ENCODE peak calls at places on chromosomes 1 and 21, in nine cellular contexts. One of them, this sample, is unnamed.

GRCh38 chr1:222171005-222171404 is 376.9 kb downstream of the HHIPL2 start:
- DNase-seq in tibial artery: no peak
- DNase-seq in ovary: no peak
- DNase-seq in fibroblast of pulmonary artery: peak
- DNase-seq in ascending aorta: no peak
- DNase-seq in epithelial cell of esophagus: peak
- DNase-seq in astrocyte of the cerebellum: peak
- DNase-seq in cardiac muscle cell: peak
- DNase-seq in tibial nerve: no peak
- DNase-seq in this sample: peak

GRCh38 chr1:86233406-86233805 is 76.8 kb upstream of the COL24A1 start:
- DNase-seq in epithelial cell of esophagus: no peak
- DNase-seq in ovary: no peak
- DNase-seq in tibial artery: no peak
- DNase-seq in tibial nerve: no peak
- DNase-seq in astrocyte of the cerebellum: no peak
- DNase-seq in fibroblast of pulmonary artery: no peak
- DNase-seq in cardiac muscle cell: no peak
- DNase-seq in ascending aorta: no peak
- DNase-seq in this sample: no peak

GRCh38 chr1:69513621-69514020 is 54.1 kb upstream of the LRRC7 start:
- DNase-seq in tibial nerve: no peak
- DNase-seq in epithelial cell of esophagus: peak
- DNase-seq in cardiac muscle cell: peak
- DNase-seq in ascending aorta: no peak
- DNase-seq in fibroblast of pulmonary artery: peak
- DNase-seq in astrocyte of the cerebellum: no peak
- DNase-seq in tibial artery: no peak
- DNase-seq in ovary: no peak
- DNase-seq in this sample: peak

GRCh38 chr1:164755674-164756073 is 196.7 kb downstream of the PBX1 start:
- DNase-seq in ovary: no peak
- DNase-seq in tibial nerve: no peak
- DNase-seq in epithelial cell of esophagus: no peak
- DNase-seq in astrocyte of the cerebellum: no peak
- DNase-seq in ascending aorta: no peak
- DNase-seq in fibroblast of pulmonary artery: no peak
- DNase-seq in tibial artery: no peak
- DNase-seq in cardiac muscle cell: no peak
- DNase-seq in this sample: no peak

GRCh38 chr1:46543761-46544560 is 7.5 kb downstream of the KNCN start:
- DNase-seq in ascending aorta: no peak
- DNase-seq in tibial nerve: no peak
- DNase-seq in tibial artery: no peak
- DNase-seq in ovary: no peak
- DNase-seq in fibroblast of pulmonary artery: no peak
- DNase-seq in epithelial cell of esophagus: no peak
- DNase-seq in cardiac muscle cell: no peak
- DNase-seq in astrocyte of the cerebellum: no peak
- DNase-seq in this sample: no peak

GRCh38 chr1:41639332-41639936 is 155.0 kb upstream of the EDN2 start:
- DNase-seq in ovary: no peak
- DNase-seq in tibial artery: no peak
- DNase-seq in tibial nerve: no peak
- DNase-seq in fibroblast of pulmonary artery: peak
- DNase-seq in ascending aorta: peak
- DNase-seq in epithelial cell of esophagus: peak
- DNase-seq in astrocyte of the cerebellum: peak
- DNase-seq in cardiac muscle cell: peak
- DNase-seq in this sample: peak

GRCh38 chr21:34526618-34527290 is 14.7 kb upstream of the KCNE1 start:
- DNase-seq in tibial artery: peak
- DNase-seq in astrocyte of the cerebellum: peak
- DNase-seq in ovary: peak
- DNase-seq in fibroblast of pulmonary artery: peak
- DNase-seq in ascending aorta: peak
- DNase-seq in cardiac muscle cell: peak
- DNase-seq in epithelial cell of esophagus: peak
- DNase-seq in tibial nerve: peak
- DNase-seq in this sample: peak

GRCh38 chr1:111127923-111128643 is 11.8 kb downstream of the DRAM2 start:
- DNase-seq in astrocyte of the cerebellum: no peak
- DNase-seq in epithelial cell of esophagus: no peak
- DNase-seq in ovary: no peak
- DNase-seq in tibial artery: no peak
- DNase-seq in tibial nerve: no peak
- DNase-seq in cardiac muscle cell: no peak
- DNase-seq in fibroblast of pulmonary artery: no peak
- DNase-seq in ascending aorta: no peak
- DNase-seq in this sample: no peak

GRCh38 chr21:33674226-33674625 is 31.9 kb downstream of the ITSN1 start:
- DNase-seq in fibroblast of pulmonary artery: no peak
- DNase-seq in cardiac muscle cell: no peak
- DNase-seq in tibial nerve: no peak
- DNase-seq in astrocyte of the cerebellum: no peak
- DNase-seq in ascending aorta: no peak
- DNase-seq in tibial artery: no peak
- DNase-seq in epithelial cell of esophagus: no peak
- DNase-seq in ovary: no peak
- DNase-seq in this sample: no peak

GRCh38 chr21:45555557-45556301 is 13.5 kb upstream of the SLC19A1 start:
- DNase-seq in ovary: peak
- DNase-seq in fibroblast of pulmonary artery: peak
- DNase-seq in tibial nerve: peak
- DNase-seq in ascending aorta: peak
- DNase-seq in epithelial cell of esophagus: peak
- DNase-seq in astrocyte of the cerebellum: peak
- DNase-seq in cardiac muscle cell: peak
- DNase-seq in tibial artery: peak
- DNase-seq in this sample: peak

GRCh38 chr1:74468982-74469603 is 43.3 kb downstream of the LRRC53 start:
- DNase-seq in cardiac muscle cell: peak
- DNase-seq in astrocyte of the cerebellum: peak
- DNase-seq in tibial nerve: no peak
- DNase-seq in ovary: no peak
- DNase-seq in ascending aorta: no peak
- DNase-seq in epithelial cell of esophagus: peak
- DNase-seq in fibroblast of pulmonary artery: peak
- DNase-seq in tibial artery: no peak
- DNase-seq in this sample: peak

GRCh38 chr1:35544976-35545375 is 12.2 kb downstream of the KIAA0319L start:
- DNase-seq in tibial artery: no peak
- DNase-seq in tibial nerve: no peak
- DNase-seq in ascending aorta: no peak
- DNase-seq in cardiac muscle cell: peak
- DNase-seq in astrocyte of the cerebellum: no peak
- DNase-seq in ovary: no peak
- DNase-seq in fibroblast of pulmonary artery: peak
- DNase-seq in epithelial cell of esophagus: peak
- DNase-seq in this sample: peak

GRCh38 chr1:202274611-202275010 is 67.1 kb downstream of the UBE2T start:
- DNase-seq in ovary: no peak
- DNase-seq in fibroblast of pulmonary artery: peak
- DNase-seq in astrocyte of the cerebellum: no peak
- DNase-seq in cardiac muscle cell: peak
- DNase-seq in epithelial cell of esophagus: peak
- DNase-seq in tibial nerve: no peak
- DNase-seq in ascending aorta: peak
- DNase-seq in tibial artery: peak
- DNase-seq in this sample: peak

DNA sequence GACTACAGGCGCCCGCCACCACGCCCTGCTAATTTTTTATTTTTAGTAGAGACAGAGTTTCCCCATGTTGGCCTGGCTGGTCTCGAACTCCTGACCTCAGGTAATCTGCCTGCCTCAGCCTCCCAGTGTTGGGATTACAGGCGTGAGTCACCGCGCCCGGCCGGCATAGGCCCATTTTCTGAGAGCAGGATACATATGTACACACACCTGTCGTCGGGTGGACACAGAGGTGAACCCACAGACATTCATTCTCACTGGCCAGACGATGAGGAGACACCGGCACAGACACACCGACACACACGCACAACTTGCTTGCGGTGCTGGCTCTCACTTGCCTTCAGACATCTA is 664 bp downstream of the PTCH2 start:
- DNase-seq in tibial artery: no peak
- DNase-seq in ovary: no peak
- DNase-seq in fibroblast of pulmonary artery: no peak
- DNase-seq in ascending aorta: no peak
- DNase-seq in epithelial cell of esophagus: no peak
- DNase-seq in tibial nerve: no peak
- DNase-seq in astrocyte of the cerebellum: no peak
- DNase-seq in cardiac muscle cell: no peak
- DNase-seq in this sample: no peak
- H3K4me3 ChIP-seq in tibial artery: peak
- H3K4me3 ChIP-seq in ovary: peak
- H3K4me3 ChIP-seq in fibroblast of pulmonary artery: peak
- H3K4me3 ChIP-seq in ascending aorta: peak
- H3K4me3 ChIP-seq in epithelial cell of esophagus: peak
- H3K4me3 ChIP-seq in tibial nerve: peak
- H3K4me3 ChIP-seq in astrocyte of the cerebellum: peak
- H3K4me3 ChIP-seq in cardiac muscle cell: peak
- H3K4me3 ChIP-seq in this sample: peak

DNA sequence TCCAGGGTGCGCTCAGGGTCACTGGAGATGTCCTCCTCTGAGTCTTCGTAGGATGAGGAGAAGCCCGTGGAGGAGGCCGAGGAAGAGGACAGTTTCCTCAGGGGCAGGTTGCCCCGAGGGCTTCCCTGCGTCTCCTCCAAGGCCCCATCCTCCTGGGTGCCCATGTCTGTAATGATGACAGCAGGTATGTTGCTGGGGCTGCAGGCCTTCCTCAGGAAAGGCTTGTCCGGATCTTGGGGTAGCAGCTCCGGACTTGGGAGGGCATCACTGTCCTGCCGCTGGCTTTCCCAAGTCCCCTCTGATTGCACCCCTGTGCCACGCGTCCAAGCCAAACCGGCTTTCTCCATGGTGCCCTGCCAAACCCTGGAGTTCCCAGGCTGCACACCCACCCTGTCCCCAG is 3.5 kb downstream of the ITPKB start:
- DNase-seq in fibroblast of pulmonary artery: no peak
- DNase-seq in epithelial cell of esophagus: no peak
- DNase-seq in tibial nerve: no peak
- DNase-seq in ovary: no peak
- DNase-seq in tibial artery: no peak
- DNase-seq in cardiac muscle cell: no peak
- DNase-seq in astrocyte of the cerebellum: no peak
- DNase-seq in ascending aorta: no peak
- DNase-seq in this sample: no peak
- H3K4me3 ChIP-seq in fibroblast of pulmonary artery: no peak
- H3K4me3 ChIP-seq in epithelial cell of esophagus: no peak
- H3K4me3 ChIP-seq in tibial nerve: peak
- H3K4me3 ChIP-seq in ovary: peak
- H3K4me3 ChIP-seq in tibial artery: peak
- H3K4me3 ChIP-seq in cardiac muscle cell: no peak
- H3K4me3 ChIP-seq in astrocyte of the cerebellum: peak
- H3K4me3 ChIP-seq in ascending aorta: peak
- H3K4me3 ChIP-seq in this sample: no peak

GRCh38 chr1:117670996-117671780 is 65.3 kb downstream of the TENT5C start:
- DNase-seq in tibial artery: no peak
- DNase-seq in tibial nerve: no peak
- DNase-seq in ovary: no peak
- DNase-seq in cardiac muscle cell: no peak
- DNase-seq in fibroblast of pulmonary artery: no peak
- DNase-seq in astrocyte of the cerebellum: no peak
- DNase-seq in epithelial cell of esophagus: no peak
- DNase-seq in ascending aorta: no peak
- DNase-seq in this sample: no peak
- H3K4me3 ChIP-seq in tibial artery: no peak
- H3K4me3 ChIP-seq in tibial nerve: no peak
- H3K4me3 ChIP-seq in ovary: no peak
- H3K4me3 ChIP-seq in cardiac muscle cell: no peak
- H3K4me3 ChIP-seq in fibroblast of pulmonary artery: no peak
- H3K4me3 ChIP-seq in astrocyte of the cerebellum: no peak
- H3K4me3 ChIP-seq in epithelial cell of esophagus: no peak
- H3K4me3 ChIP-seq in ascending aorta: no peak
- H3K4me3 ChIP-seq in this sample: no peak

DNA sequence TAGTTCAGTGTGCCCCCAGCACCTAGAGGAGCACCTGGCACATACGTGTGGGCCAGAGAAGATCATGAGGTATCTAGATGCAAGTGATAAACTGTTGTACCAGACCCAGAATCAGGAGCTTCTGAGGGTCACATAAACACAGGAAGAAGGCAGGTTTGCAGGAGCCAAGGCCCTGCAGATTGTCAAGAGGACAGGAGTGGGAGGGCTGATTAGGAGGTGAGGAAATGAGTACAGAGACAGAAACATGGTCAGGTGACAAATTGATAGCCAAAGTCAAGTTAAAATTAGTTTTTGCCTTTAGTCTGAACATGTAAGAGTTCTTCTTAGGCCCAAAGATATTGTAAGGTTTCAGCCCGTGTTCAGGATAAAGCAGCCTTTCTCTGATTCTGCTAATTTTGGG is 14.0 kb upstream of the TRAF3IP3 start:
- DNase-seq in astrocyte of the cerebellum: no peak
- DNase-seq in ascending aorta: no peak
- DNase-seq in epithelial cell of esophagus: no peak
- DNase-seq in cardiac muscle cell: no peak
- DNase-seq in tibial artery: no peak
- DNase-seq in tibial nerve: no peak
- DNase-seq in fibroblast of pulmonary artery: no peak
- DNase-seq in ovary: no peak
- DNase-seq in this sample: no peak
- H3K4me3 ChIP-seq in astrocyte of the cerebellum: no peak
- H3K4me3 ChIP-seq in ascending aorta: no peak
- H3K4me3 ChIP-seq in epithelial cell of esophagus: no peak
- H3K4me3 ChIP-seq in cardiac muscle cell: no peak
- H3K4me3 ChIP-seq in tibial artery: no peak
- H3K4me3 ChIP-seq in tibial nerve: no peak
- H3K4me3 ChIP-seq in fibroblast of pulmonary artery: peak
- H3K4me3 ChIP-seq in ovary: no peak
- H3K4me3 ChIP-seq in this sample: no peak

DNA sequence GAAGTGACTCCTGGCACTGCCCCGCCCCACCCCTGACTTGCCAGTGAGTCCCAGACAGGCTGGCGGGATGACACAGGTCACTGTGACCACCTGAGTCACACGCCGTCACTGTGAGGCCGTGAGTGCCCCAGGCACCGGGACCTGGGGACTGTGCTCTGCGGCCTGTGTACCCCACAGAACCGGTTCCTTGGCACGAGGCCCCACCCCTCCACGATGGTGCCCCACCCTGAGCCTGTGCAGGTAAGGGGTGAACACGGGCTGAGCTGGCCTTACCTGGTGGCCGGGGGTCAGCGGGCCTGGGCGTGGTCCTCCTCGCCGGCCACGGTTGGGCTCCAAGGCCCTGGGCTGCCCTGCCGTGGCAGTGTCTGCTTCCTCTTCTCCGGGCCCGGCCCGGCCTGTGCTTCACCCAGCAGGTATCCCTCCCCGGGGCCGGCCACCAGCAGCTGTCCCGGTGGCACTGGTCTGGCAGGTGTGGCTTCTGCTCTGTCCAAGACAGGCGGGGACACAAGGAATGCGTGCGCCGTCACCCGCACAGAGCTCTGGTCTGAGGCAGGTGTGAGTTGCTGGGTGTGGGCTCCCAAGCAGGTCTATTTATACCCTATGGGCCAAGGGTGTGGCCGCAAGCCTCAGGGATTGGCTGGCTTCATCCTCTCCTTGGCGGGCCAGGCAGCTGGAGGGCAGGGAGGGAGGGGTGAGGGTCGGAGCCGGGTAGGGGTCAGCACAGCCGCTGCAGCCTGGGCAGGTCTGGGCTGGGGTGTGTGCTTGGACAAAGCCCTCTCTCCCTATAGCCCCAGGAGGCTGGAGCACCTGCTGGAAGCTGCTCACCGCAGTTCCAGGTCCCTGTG is at the start of gene RNF223:
- DNase-seq in fibroblast of pulmonary artery: no peak
- DNase-seq in astrocyte of the cerebellum: no peak
- DNase-seq in ovary: no peak
- DNase-seq in ascending aorta: no peak
- DNase-seq in tibial nerve: no peak
- DNase-seq in epithelial cell of esophagus: peak
- DNase-seq in tibial artery: no peak
- DNase-seq in cardiac muscle cell: no peak
- DNase-seq in this sample: no peak
- H3K4me3 ChIP-seq in fibroblast of pulmonary artery: no peak
- H3K4me3 ChIP-seq in astrocyte of the cerebellum: no peak
- H3K4me3 ChIP-seq in ovary: no peak
- H3K4me3 ChIP-seq in ascending aorta: no peak
- H3K4me3 ChIP-seq in tibial nerve: no peak
- H3K4me3 ChIP-seq in epithelial cell of esophagus: no peak
- H3K4me3 ChIP-seq in tibial artery: no peak
- H3K4me3 ChIP-seq in cardiac muscle cell: no peak
- H3K4me3 ChIP-seq in this sample: no peak

This sample was measured in fibroblast of villous mesenchyme.